ENCODE peak calls at places on chromosome 20, in four cellular contexts. D, J, Y and U are unnamed samples.

GRCh38 chr20:41352106-41352505 is 11.5 kb downstream of the LPIN3 start:
- DNase-seq in D (no peak), J (no peak), Y (no peak), U (no peak)

GRCh38 chr20:51019598-51020592 is 3.0 kb downstream of the KCNG1 start:
- DNase-seq in D (no peak), J (no peak), Y (no peak), U (no peak)

GRCh38 chr20:24691901-24692351 is 222.5 kb downstream of the SYNDIG1 start:
- DNase-seq in D (no peak), J (no peak), Y (no peak), U (peak)

GRCh38 chr20:19335341-19335740 is 122.9 kb downstream of the SLC24A3 start:
- DNase-seq in D (no peak), J (no peak), Y (no peak), U (no peak)

GRCh38 chr20:733806-734205 is 34.5 kb downstream of the SLC52A3 start:
- DNase-seq in D (no peak), J (no peak), Y (no peak), U (no peak)

GRCh38 chr20:32190608-32191415 is 16.7 kb downstream of the PLAGL2 start:
- DNase-seq in D (no peak), J (no peak), Y (no peak), U (no peak)

GRCh38 chr20:49887251-49887827 is 28.0 kb downstream of the SPATA2 start:
- DNase-seq in D (no peak), J (no peak), Y (no peak), U (peak)

GRCh38 chr20:35743693-35744491 is 1.8 kb upstream of the RBM39 start:
- DNase-seq in D (no peak), J (no peak), Y (peak), U (no peak)

GRCh38 chr20:25056601-25057233 is 1.2 kb downstream of the ACSS1 start:
- DNase-seq in D (no peak), J (no peak), Y (no peak), U (peak)

GRCh38 chr20:63686492-63687321 is 9.7 kb upstream of the TNFRSF6B start:
- DNase-seq in D (no peak), J (peak), Y (peak), U (no peak)

GRCh38 chr20:56271974-56272373 is 23.4 kb downstream of the MC3R start:
- DNase-seq in D (no peak), J (no peak), Y (no peak), U (no peak)

GRCh38 chr20:20217626-20218025 is 150.3 kb upstream of the INSM1 start:
- DNase-seq in D (no peak), J (no peak), Y (no peak), U (no peak)

GRCh38 chr20:63639093-63639860 is 12.4 kb upstream of the GMEB2 start:
- DNase-seq in D (no peak), J (peak), Y (no peak), U (no peak)

GRCh38 chr20:41342474-41343464 is 2.1 kb downstream of the LPIN3 start:
- DNase-seq in D (no peak), J (peak), Y (no peak), U (no peak)

GRCh38 chr20:13212750-13213149 is 8.3 kb upstream of the ISM1 start:
- DNase-seq in D (no peak), J (no peak), Y (no peak), U (no peak)

GRCh38 chr20:62700261-62700925 is 8.2 kb upstream of the NTSR1 start:
- DNase-seq in D (no peak), J (no peak), Y (no peak), U (no peak)

GRCh38 chr20:37524859-37525708 is 2.6 kb downstream of the BLCAP start:
- DNase-seq in D (no peak), J (no peak), Y (no peak), U (no peak)

GRCh38 chr20:63709149-63709527 is 1.3 kb downstream of the ZGPAT start:
- DNase-seq in D (no peak), J (no peak), Y (no peak), U (no peak)

GRCh38 chr20:21099653-21100589 is 6.2 kb downstream of the LINC00237 start:
- DNase-seq in D (peak), J (peak), Y (peak), U (no peak)

GRCh38 chr20:61533231-61533631 is 281.2 kb downstream of the CDH4 start:
- DNase-seq in D (no peak), J (no peak), Y (no peak), U (peak)

GRCh38 chr20:15834857-15835256 is 738.4 kb downstream of the KIF16B start:
- DNase-seq in D (peak), J (no peak), Y (no peak), U (no peak)

GRCh38 chr20:48807586-48808381 is 20.0 kb downstream of the PREX1 start:
- DNase-seq in D (no peak), J (peak), Y (no peak), U (no peak)

GRCh38 chr20:17896247-17896723 is 72.3 kb downstream of the SNX5 start:
- DNase-seq in D (no peak), J (no peak), Y (no peak), U (no peak)

GRCh38 chr20:49541733-49542513 is 26.0 kb downstream of the PTGIS start:
- DNase-seq in D (peak), J (peak), Y (peak), U (no peak)

GRCh38 chr20:25065044-25065624 is 7.2 kb upstream of the ACSS1 start:
- DNase-seq in D (no peak), J (no peak), Y (no peak), U (no peak)

GRCh38 chr20:34970193-34971037 is 14.7 kb downstream of the MYH7B start:
- DNase-seq in D (no peak), J (no peak), Y (no peak), U (no peak)

GRCh38 chr20:14757728-14758127 is 420.3 kb upstream of the FLRT3 start:
- DNase-seq in D (no peak), J (no peak), Y (no peak), U (no peak)

GRCh38 chr20:61217848-61218247 is 34.2 kb upstream of the CDH4 start:
- DNase-seq in D (no peak), J (no peak), Y (no peak), U (no peak)

GRCh38 chr20:50198211-50198666 is 7.6 kb downstream of the CEBPB start:
- DNase-seq in D (no peak), J (no peak), Y (no peak), U (no peak)

GRCh38 chr20:54138427-54138826 is 35.4 kb downstream of the CYP24A1 start:
- DNase-seq in D (no peak), J (no peak), Y (no peak), U (no peak)

GRCh38 chr20:16145919-16146318 is 427.3 kb downstream of the KIF16B start:
- DNase-seq in D (no peak), J (no peak), Y (no peak), U (no peak)

GRCh38 chr20:45833030-45833882 is at the start of gene SNX21:
- DNase-seq in D (peak), J (peak), Y (peak), U (no peak)

GRCh38 chr20:35316086-35316485 is 23.9 kb upstream of the FAM83C start:
- DNase-seq in D (no peak), J (no peak), Y (no peak), U (no peak)

GRCh38 chr20:25457886-25458680 is 50.6 kb downstream of the GINS1 start:
- DNase-seq in D (no peak), J (no peak), Y (no peak), U (peak)